ENCODE peak calls at places on chromosomes 12 and 14, in nine cellular contexts. S is A549; H is Right ventricle myocardium superior; R is K562; E is natural killer cell treated with Interleukin-12 subunit alpha and Interleukin-12 subunit beta and Interleukin-15 and Interleukin-18, amount 100 ng/mL, for 72 hours; D is body of pancreas; Z is mucosa of descending colon; B is left lung; M is activated CD8-positive, alpha-beta T cell treated with anti-CD3 and anti-CD28 coated beads, Interleukin-2, amount 10 ng/mL, durations not matched to agents 7 days and 5 days. Q is an unnamed sample.

GRCh38 chr12:129746318-129746717 is 157.5 kb downstream of the TMEM132D start:
- ATAC-seq in S (no peak), H (no peak), R (no peak), E (no peak), D (no peak), Z (no peak), B (no peak), M (no peak), Q (no peak)

GRCh38 chr12:70049596-70050360 is 193.5 kb upstream of the CNOT2 start:
- ATAC-seq in S (no peak), H (no peak), R (peak; percentile 74), E (peak; percentile 99), D (no peak), Z (peak; percentile 80), B (peak; percentile 10), M (peak; percentile 83), Q (no peak)

GRCh38 chr12:66877886-66878285 is 199.0 kb upstream of the GRIP1 start:
- ATAC-seq in S (no peak), H (no peak), R (no peak), E (no peak), D (no peak), Z (no peak), B (no peak), M (no peak), Q (no peak)

GRCh38 chr12:110677982-110678381 is 10.9 kb downstream of the HVCN1 start:
- ATAC-seq in S (no peak), H (no peak), R (no peak), E (peak; percentile 25), D (no peak), Z (no peak), B (no peak), M (peak; percentile 12), Q (no peak)

GRCh38 chr12:124517260-124518050 is 50.0 kb downstream of the NCOR2 start:
- ATAC-seq in S (peak; percentile 4), H (peak; percentile 51), R (no peak), E (no peak), D (peak; percentile 27), Z (peak; percentile 3), B (peak; percentile 17), M (no peak), Q (peak; percentile 38)

GRCh38 chr14:96080571-96080970 is 41.4 kb downstream of the C14orf132 start:
- ATAC-seq in S (no peak), H (no peak), R (no peak), E (no peak), D (no peak), Z (no peak), B (no peak), M (no peak), Q (no peak)

GRCh38 chr14:87181288-87181687 is 811.7 kb downstream of the GALC start:
- ATAC-seq in S (no peak), H (no peak), R (no peak), E (no peak), D (peak; percentile 52), Z (no peak), B (no peak), M (no peak), Q (no peak)

GRCh38 chr12:127230843-127231260 is 1036.1 kb upstream of the TMEM132C start:
- ATAC-seq in S (no peak), H (no peak), R (no peak), E (no peak), D (no peak), Z (no peak), B (no peak), M (no peak), Q (no peak)

GRCh38 chr12:123957191-123957590 is 15.4 kb downstream of the CCDC92 start:
- ATAC-seq in S (no peak), H (no peak), R (peak; percentile 19), E (no peak), D (no peak), Z (no peak), B (no peak), M (no peak), Q (no peak)

GRCh38 chr12:120928864-120929652 is 24.9 kb upstream of the SPPL3 start:
- ATAC-seq in S (peak; percentile 58), H (no peak), R (peak; percentile 43), E (no peak), D (peak; percentile 91), Z (peak; percentile 83), B (peak; percentile 60), M (peak; percentile 30), Q (no peak)

GRCh38 chr12:88052686-88053085 is 23.5 kb upstream of the C12orf50 start:
- ATAC-seq in S (peak; percentile 98), H (peak; percentile 65), R (peak; percentile 94), E (peak; percentile 27), D (peak; percentile 56), Z (peak; percentile 62), B (peak; percentile 77), M (peak; percentile 53), Q (peak; percentile 97)

GRCh38 chr12:123121670-123122069 is 29.2 kb downstream of the PITPNM2 start:
- ATAC-seq in S (no peak), H (no peak), R (no peak), E (no peak), D (no peak), Z (no peak), B (no peak), M (no peak), Q (no peak)

GRCh38 chr12:76863005-76863670 is 15.7 kb downstream of the CSRP2 start:
- ATAC-seq in S (no peak), H (no peak), R (no peak), E (no peak), D (no peak), Z (no peak), B (no peak), M (no peak), Q (peak; percentile 55)

GRCh38 chr12:123126294-123127144 is 24.4 kb downstream of the PITPNM2 start:
- ATAC-seq in S (peak; percentile 98), H (peak; percentile 57), R (peak; percentile 98), E (no peak), D (peak; percentile 45), Z (peak; percentile 62), B (peak; percentile 84), M (no peak), Q (peak; percentile 94)

GRCh38 chr12:6322969-6323339 is 12.5 kb downstream of the PLEKHG6 start:
- ATAC-seq in S (no peak), H (no peak), R (no peak), E (no peak), D (no peak), Z (no peak), B (no peak), M (no peak), Q (peak; percentile 2)

GRCh38 chr14:104436047-104436531 is 143.5 kb upstream of the C14orf180 start:
- ATAC-seq in S (no peak), H (peak; percentile 93), R (no peak), E (no peak), D (peak; percentile 76), Z (peak; percentile 45), B (peak; percentile 86), M (no peak), Q (peak; percentile 82)

GRCh38 chr14:76329150-76329881 is 46.6 kb upstream of the ESRRB start:
- ATAC-seq in S (no peak), H (peak; percentile 24), R (no peak), E (no peak), D (no peak), Z (no peak), B (no peak), M (no peak), Q (no peak)

GRCh38 chr12:42902001-42902400 is 312.5 kb upstream of the PRICKLE1 start:
- ATAC-seq in S (no peak), H (no peak), R (no peak), E (no peak), D (no peak), Z (no peak), B (no peak), M (no peak), Q (no peak)